ENCODE peak calls at places on chromosomes 6 and 20, in ten cellular contexts. L is germinal center, Q is H9, W is GM10248, X is neural crest cell, C is GM12878, P is lower lobe of right lung, F is neural progenitor cell, Y is posterior cingulate gyrus, D is mucosa of descending colon. O is an unnamed sample.

GRCh38 chr6:73731285-73731684 is 35.3 kb downstream of the CD109 start:
- DNase-seq in L (no peak), Q (no peak), W (no peak), X (no peak), C (no peak), P (no peak), F (no peak), Y (no peak), D (no peak), O (no peak)

GRCh38 chr20:36919715-36920333 is 31.7 kb downstream of the SAMHD1 start:
- DNase-seq in L (peak; percentile 66), Q (no peak), W (peak; percentile 71), X (peak; percentile 47), C (peak; percentile 13), P (no peak), F (peak; percentile 66), Y (no peak), D (no peak), O (peak; percentile 77)

GRCh38 chr6:11975353-11975977 is 36.6 kb upstream of the HIVEP1 start:
- DNase-seq in L (peak; percentile 8), Q (no peak), W (peak; percentile 64), X (no peak), C (peak; percentile 62), P (peak; percentile 57), F (no peak), Y (no peak), D (peak; percentile 29), O (no peak)

GRCh38 chr20:49579195-49579594 is 11.3 kb upstream of the PTGIS start:
- DNase-seq in L (no peak), Q (no peak), W (no peak), X (no peak), C (no peak), P (no peak), F (no peak), Y (no peak), D (no peak), O (no peak)

GRCh38 chr6:109236140-109237081 is 141.1 kb downstream of the CEP57L1 start:
- DNase-seq in L (no peak), Q (peak; percentile 93), W (peak; percentile 38), X (no peak), C (no peak), P (peak; percentile 48), F (peak; percentile 91), Y (peak; percentile 69), D (peak; percentile 56), O (no peak)

GRCh38 chr6:154683756-154684523 is 49.3 kb upstream of the SCAF8 start:
- DNase-seq in L (peak; percentile 65), Q (no peak), W (peak; percentile 59), X (no peak), C (peak; percentile 41), P (no peak), F (no peak), Y (no peak), D (no peak), O (peak; percentile 51)

GRCh38 chr6:56033451-56033850 is 158.1 kb upstream of the BMP5 start:
- DNase-seq in L (no peak), Q (no peak), W (no peak), X (no peak), C (no peak), P (no peak), F (no peak), Y (no peak), D (no peak), O (no peak)

GRCh38 chr20:39347626-39348025 is 385.5 kb downstream of the DHX35 start:
- DNase-seq in L (no peak), Q (no peak), W (no peak), X (no peak), C (no peak), P (no peak), F (no peak), Y (no peak), D (no peak), O (no peak)

GRCh38 chr6:131199568-131200272 is 64.5 kb downstream of the AKAP7 start:
- DNase-seq in L (peak; percentile 78), Q (peak; percentile 85), W (peak; percentile 70), X (peak; percentile 9), C (peak; percentile 71), P (no peak), F (peak; percentile 75), Y (no peak), D (peak; percentile 67), O (peak; percentile 81)

GRCh38 chr20:33728463-33728862 is 3.3 kb upstream of the ZNF341 start:
- DNase-seq in L (no peak), Q (no peak), W (no peak), X (no peak), C (no peak), P (no peak), F (no peak), Y (no peak), D (no peak), O (no peak)

GRCh38 chr20:18724788-18725476 is 88.7 kb upstream of the SCP2D1 start:
- DNase-seq in L (no peak), Q (no peak), W (no peak), X (no peak), C (no peak), P (no peak), F (no peak), Y (no peak), D (no peak), O (no peak)

GRCh38 chr6:110476046-110476849 is at the start of gene SLC22A16:
- DNase-seq in L (peak; percentile 15), Q (no peak), W (no peak), X (no peak), C (no peak), P (peak; percentile 62), F (no peak), Y (no peak), D (peak; percentile 32), O (peak; percentile 23)

GRCh38 chr6:89999154-89999553 is 104.9 kb downstream of the GJA10 start:
- DNase-seq in L (no peak), Q (no peak), W (no peak), X (no peak), C (no peak), P (no peak), F (no peak), Y (no peak), D (peak; percentile 82), O (peak; percentile 6)

GRCh38 chr6:51936941-51937340 is 150.5 kb downstream of the PKHD1 start:
- DNase-seq in L (no peak), Q (no peak), W (no peak), X (no peak), C (no peak), P (no peak), F (no peak), Y (no peak), D (no peak), O (no peak)

GRCh38 chr6:79610301-79611009 is 20.7 kb upstream of the SH3BGRL2 start:
- DNase-seq in L (no peak), Q (no peak), W (no peak), X (no peak), C (no peak), P (no peak), F (no peak), Y (no peak), D (no peak), O (no peak)

GRCh38 chr6:105509506-105510331 is 106.8 kb upstream of the PREP start:
- DNase-seq in L (no peak), Q (peak; percentile 41), W (no peak), X (peak; percentile 16), C (no peak), P (no peak), F (peak; percentile 63), Y (no peak), D (no peak), O (peak; percentile 20)

GRCh38 chr6:144898052-144898689 is 613.0 kb downstream of the UTRN start:
- DNase-seq in L (no peak), Q (no peak), W (no peak), X (no peak), C (no peak), P (no peak), F (no peak), Y (no peak), D (no peak), O (peak; percentile 76)

GRCh38 chr6:160202411-160202810 is 56.2 kb downstream of the SLC22A2 start:
- DNase-seq in L (no peak), Q (no peak), W (no peak), X (no peak), C (no peak), P (no peak), F (no peak), Y (no peak), D (no peak), O (no peak)

GRCh38 chr6:51511081-51511480 is 576.3 kb downstream of the PKHD1 start:
- DNase-seq in L (no peak), Q (no peak), W (no peak), X (no peak), C (no peak), P (no peak), F (no peak), Y (no peak), D (no peak), O (no peak)

GRCh38 chr6:33624856-33625255 is 3.7 kb downstream of the ITPR3 start:
- DNase-seq in L (no peak), Q (no peak), W (no peak), X (no peak), C (no peak), P (no peak), F (no peak), Y (no peak), D (peak; percentile 60), O (no peak)

GRCh38 chr6:166008441-166009369 is 158.9 kb downstream of the TBXT start:
- DNase-seq in L (no peak), Q (peak; percentile 53), W (no peak), X (peak; percentile 26), C (no peak), P (no peak), F (peak; percentile 63), Y (no peak), D (no peak), O (peak; percentile 77)

GRCh38 chr6:43093361-43094289 is 17.5 kb downstream of the PTK7 start:
- DNase-seq in L (no peak), Q (peak; percentile 56), W (no peak), X (peak; percentile 14), C (no peak), P (no peak), F (no peak), Y (no peak), D (no peak), O (peak; percentile 90)

GRCh38 chr20:51287628-51288413 is 254.7 kb downstream of the NFATC2 start:
- DNase-seq in L (no peak), Q (no peak), W (no peak), X (no peak), C (no peak), P (no peak), F (no peak), Y (peak; percentile 25), D (no peak), O (no peak)

GRCh38 chr6:121549741-121550140 is 114.3 kb downstream of the GJA1 start:
- DNase-seq in L (no peak), Q (no peak), W (no peak), X (no peak), C (no peak), P (no peak), F (no peak), Y (no peak), D (no peak), O (peak; percentile 76)

GRCh38 chr20:63082308-63082938 is 75.7 kb upstream of the BHLHE23 start:
- DNase-seq in L (peak; percentile 53), Q (peak; percentile 66), W (peak; percentile 79), X (peak; percentile 80), C (no peak), P (peak; percentile 45), F (peak; percentile 90), Y (peak; percentile 37), D (peak; percentile 62), O (peak; percentile 38)

GRCh38 chr6:11307226-11307625 is 74.8 kb upstream of the NEDD9 start:
- DNase-seq in L (no peak), Q (no peak), W (no peak), X (no peak), C (no peak), P (no peak), F (no peak), Y (no peak), D (no peak), O (no peak)

GRCh38 chr6:66662196-66662595 is 955.2 kb upstream of the EYS start:
- DNase-seq in L (no peak), Q (no peak), W (no peak), X (no peak), C (no peak), P (no peak), F (peak; percentile 17), Y (no peak), D (no peak), O (peak; percentile 75)

GRCh38 chr20:38804682-38805501 is 605 bp upstream of the PPP1R16B start:
- DNase-seq in L (peak; percentile 36), Q (peak; percentile 66), W (peak; percentile 65), X (no peak), C (peak; percentile 65), P (peak; percentile 51), F (peak; percentile 91), Y (peak; percentile 27), D (peak; percentile 59), O (peak; percentile 21)